ENCODE peak calls at places on chromosomes 7 and 10, in five cellular contexts. Q is spleen, L is transverse colon, M is Peyer's patch, J is K562. T is an unnamed sample.

GRCh38 chr10:88466786-88467185 is 116.3 kb downstream of the RNLS start:
- DNase-seq in L (no peak), M (no peak), Q (no peak), J (no peak), T (no peak)

GRCh38 chr7:21766218-21766617 is 179.5 kb downstream of the CDCA7L start:
- DNase-seq in J (no peak), L (no peak), Q (no peak), M (no peak), T (no peak)

GRCh38 chr10:113007343-113007771 is 57.3 kb downstream of the TCF7L2 start:
- DNase-seq in L (no peak), J (no peak), Q (no peak), M (no peak), T (no peak)

GRCh38 chr7:151579642-151580041 is 59.9 kb upstream of the RHEB start:
- DNase-seq in M (no peak), J (no peak), L (no peak), Q (no peak), T (no peak)

GRCh38 chr10:86179143-86179505 is 187.5 kb downstream of the GRID1 start:
- DNase-seq in M (no peak), Q (peak; percentile 51), L (no peak), J (no peak), T (no peak)

GRCh38 chr10:17115683-17116082 is 13.9 kb downstream of the CUBN start:
- DNase-seq in M (no peak), Q (no peak), J (no peak), L (no peak), T (no peak)

GRCh38 chr7:48637382-48637781 is 287.0 kb upstream of the CDC14C start:
- DNase-seq in J (no peak), M (no peak), L (no peak), Q (no peak), T (no peak)

GRCh38 chr10:117539903-117540639 is 2.5 kb upstream of the EMX2 start:
- DNase-seq in Q (no peak), L (no peak), J (no peak), M (no peak), T (no peak)

GRCh38 chr10:28375399-28376354 is 72.8 kb upstream of the MPP7 start:
- DNase-seq in Q (no peak), J (no peak), M (no peak), L (peak; percentile 34), T (no peak)

GRCh38 chr7:45889367-45890067 is 1.2 kb downstream of the IGFBP1 start:
- DNase-seq in M (no peak), L (no peak), Q (no peak), J (no peak), T (no peak)

GRCh38 chr7:90178166-90178565 is 23.9 kb downstream of the STEAP1 start:
- DNase-seq in M (no peak), J (no peak), L (no peak), Q (no peak), T (no peak)

GRCh38 chr7:138852469-138852868 is 54.5 kb upstream of the ATP6V0A4 start:
- DNase-seq in L (no peak), J (no peak), Q (no peak), M (no peak), T (no peak)

GRCh38 chr10:15238553-15239335 is 70.3 kb upstream of the NMT2 start:
- DNase-seq in Q (no peak), J (no peak), L (no peak), M (no peak), T (no peak)

GRCh38 chr10:95408931-95409873 is 118.4 kb upstream of the PDLIM1 start:
- DNase-seq in L (no peak), J (no peak), M (no peak), Q (no peak), T (no peak)

GRCh38 chr10:123748711-123749110 is 82.6 kb downstream of the GPR26 start:
- DNase-seq in L (no peak), Q (no peak), J (no peak), M (no peak), T (no peak)

GRCh38 chr7:30301751-30302150 is 17.4 kb downstream of the ZNRF2 start:
- DNase-seq in Q (no peak), M (no peak), L (no peak), J (no peak), T (no peak)

GRCh38 chr7:129343099-129343700 is 91.0 kb upstream of the STRIP2 start:
- DNase-seq in J (peak; percentile 62), L (no peak), M (no peak), Q (no peak), T (no peak)

GRCh38 chr7:51802698-51803097 is 486.1 kb upstream of the COBL start:
- DNase-seq in J (no peak), L (no peak), M (no peak), Q (no peak), T (no peak)

GRCh38 chr10:30705086-30705624 is 75.6 kb upstream of the LYZL2 start:
- DNase-seq in L (peak; percentile 25), J (no peak), M (no peak), Q (no peak), T (no peak)

DNA sequence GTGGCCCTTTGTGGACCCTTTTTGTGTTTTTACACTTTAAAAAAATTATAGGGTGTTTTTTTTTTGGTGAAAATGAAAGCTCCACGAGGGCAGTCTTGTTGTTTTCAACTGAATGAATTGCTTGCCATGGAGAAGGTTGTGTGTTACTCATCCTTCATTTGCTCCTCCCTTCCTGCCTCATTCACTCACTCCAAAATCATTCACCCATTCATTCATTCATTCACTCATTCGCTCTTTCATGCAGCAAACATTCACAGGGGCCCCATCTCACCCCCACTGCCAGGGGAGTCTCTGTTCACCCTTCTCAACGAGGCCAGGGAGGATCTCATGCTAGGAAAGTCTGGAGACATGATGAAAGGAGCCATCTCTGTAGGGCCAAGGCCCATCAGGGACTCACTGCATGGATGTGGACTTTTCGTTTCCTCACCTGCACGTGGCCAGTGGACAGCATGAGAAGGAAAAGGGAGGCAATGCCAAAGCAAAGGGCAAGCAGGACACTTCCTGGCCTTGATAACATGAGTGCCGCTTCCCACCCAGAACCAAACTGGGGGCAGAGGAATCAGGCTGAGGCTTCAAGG is 62.8 kb upstream of the COL13A1 start:
- DNase-seq in Q (no peak), L (no peak), M (no peak), J (no peak), T (no peak)
- H3K4me1 ChIP-seq in Q (peaks cover 6% of the 10 kb centered on the region), L (no peaks in the 10 kb centered on the region), M (no peaks in the 10 kb centered on the region), J (peaks cover 6% of the 10 kb centered on the region), T (no peaks in the 10 kb centered on the region)

GRCh38 chr10:6300106-6300783 is 97.5 kb downstream of the PFKFB3 start:
- DNase-seq in L (peak; percentile 41), Q (no peak), J (no peak), M (no peak), T (no peak)
- TF ChIP-seq POLR2A in L (no peak), Q (no peak), J (no peak), M (no peak), T (no peak)

DNA sequence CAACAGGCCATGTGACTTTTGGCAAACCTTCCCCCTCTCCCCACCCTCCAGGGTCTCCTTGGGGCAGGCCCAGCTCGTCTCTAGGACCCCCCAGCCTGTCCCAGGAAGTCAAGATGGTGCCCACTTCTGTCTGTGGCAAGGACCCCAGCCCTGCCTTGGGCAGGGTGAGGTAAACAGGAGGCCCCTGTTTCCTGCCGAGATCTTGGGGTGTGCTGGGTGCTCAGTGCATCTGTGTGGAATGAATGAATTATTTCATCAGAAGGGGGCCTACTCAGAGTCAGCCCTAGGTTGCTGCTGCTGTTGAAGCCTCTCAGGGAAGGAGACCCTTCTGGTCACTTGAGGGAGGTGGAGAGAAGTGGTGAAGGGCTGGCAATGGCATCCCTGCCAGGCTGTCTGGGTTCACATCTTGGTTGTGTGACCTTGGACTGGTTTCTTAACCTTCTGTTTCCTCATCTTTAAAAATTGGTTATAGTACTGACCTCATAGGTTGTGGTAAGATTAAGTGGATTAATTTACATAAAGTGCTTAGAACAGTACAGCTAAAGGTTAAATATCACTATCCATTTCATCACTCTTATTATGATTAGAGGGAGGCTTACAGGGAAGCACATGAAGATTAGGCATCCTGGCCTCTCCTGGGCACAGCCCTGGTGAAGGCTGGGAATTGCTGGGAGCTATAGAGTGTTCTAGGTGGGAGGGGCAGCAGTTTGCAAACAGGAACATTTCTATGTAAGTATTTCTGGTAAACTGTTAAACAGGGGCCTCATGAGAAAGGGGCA is 67.7 kb downstream of the ZMIZ1 start:
- DNase-seq in L (no peak), M (no peak), J (no peak), Q (no peak), T (no peak)
- H3K4me1 ChIP-seq in L (peaks cover 39% of the 10 kb centered on the region), M (peaks cover 23% of the 10 kb centered on the region), J (peaks cover 73% of the 10 kb centered on the region), Q (peaks cover 99% of the 10 kb centered on the region), T (no peaks in the 10 kb centered on the region)

GRCh38 chr10:22316286-22317120 is at the start of gene COMMD3:
- DNase-seq in M (peak; percentile 93), L (peak; percentile 88), Q (peak; percentile 96), J (peak; percentile 57), T (peak; percentile 90)
- TF ChIP-seq POLR2A in M (peak; percentile 66), L (peak; percentile 79), Q (no peak), J (peak; percentile 89), T (peak; percentile 84)

GRCh38 chr10:132422931-132423813 is 26.2 kb downstream of the PWWP2B start:
- DNase-seq in L (no peak), J (no peak), M (no peak), Q (peak; percentile 83), T (no peak)
- H3K4me1 ChIP-seq in L (peaks cover 46% of the 10 kb centered on the region), J (peaks cover 56% of the 10 kb centered on the region), M (peaks cover 42% of the 10 kb centered on the region), Q (peaks cover 64% of the 10 kb centered on the region), T (no peaks in the 10 kb centered on the region)

DNA sequence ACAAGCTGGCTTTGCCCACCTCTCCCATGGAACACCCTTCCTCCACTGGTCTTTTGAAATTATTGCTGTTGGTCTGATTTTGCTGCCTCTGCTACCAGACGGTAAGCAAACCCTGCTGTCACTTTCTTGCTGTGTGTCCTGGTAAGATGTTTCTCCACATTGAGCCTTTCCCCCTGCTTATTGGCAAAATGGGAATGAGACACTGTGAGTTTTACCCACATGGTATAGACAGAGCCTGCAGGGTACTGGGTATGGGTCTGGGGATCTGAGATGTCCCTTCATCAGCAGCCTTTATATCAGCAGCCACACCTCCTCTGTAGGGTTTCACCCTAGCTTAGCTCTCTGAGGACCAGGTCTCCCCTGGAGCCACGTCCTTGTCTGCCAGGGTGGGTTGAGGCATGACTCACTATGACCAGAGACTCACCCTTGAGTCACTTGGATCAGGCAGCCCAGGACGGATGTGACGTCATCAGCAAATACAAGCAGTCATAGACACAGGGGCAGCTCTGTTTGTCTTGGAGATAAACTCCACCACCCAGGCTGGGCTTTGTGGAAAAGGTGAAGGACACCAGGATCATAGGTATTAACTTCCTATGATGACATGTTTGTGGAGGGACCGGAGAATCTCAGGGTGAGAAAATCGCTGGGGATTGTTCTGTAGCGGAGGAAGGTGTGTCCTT is 17.9 kb upstream of the BAIAP2L1 start:
- DNase-seq in Q (peak; percentile 32), M (peak; percentile 56), J (peak; percentile 82), L (peak; percentile 78), T (peak; percentile 95)
- TF ChIP-seq POLR2A in Q (no peak), M (no peak), J (no peak), L (no peak), T (peak; percentile 86)

T was measured in right lobe of liver.